ENCODE peak calls at places on chromosome 15, in nine cellular contexts. One of them, this sample, is unnamed.

GRCh38 chr15:95970326-95970725 is 360.2 kb upstream of the NR2F2 start:
- DNase-seq in WERI-Rb-1: no peak
- DNase-seq in activated T-cell treated with anti-CD3 and anti-CD28 coated beads for 48 hours: no peak
- DNase-seq in HFFc6: no peak
- DNase-seq in skeletal muscle cell: no peak
- DNase-seq in ecto neural progenitor cell: no peak
- DNase-seq in GM10248: no peak
- DNase-seq in germinal center: no peak
- DNase-seq in stimulated activated CD4-positive, alpha-beta T cell treated with anti-CD3 and anti-CD28 coated beads, Interleukin-1b, Interleukin-23, amount 100 ng/mL, for 24 hours: no peak
- DNase-seq in this sample: no peak

GRCh38 chr15:44128443-44128842 is 66.6 kb downstream of the FRMD5 start:
- DNase-seq in HFFc6: no peak
- DNase-seq in WERI-Rb-1: no peak
- DNase-seq in GM10248: no peak
- DNase-seq in activated T-cell treated with anti-CD3 and anti-CD28 coated beads for 48 hours: no peak
- DNase-seq in ecto neural progenitor cell: no peak
- DNase-seq in skeletal muscle cell: no peak
- DNase-seq in stimulated activated CD4-positive, alpha-beta T cell treated with anti-CD3 and anti-CD28 coated beads, Interleukin-1b, Interleukin-23, amount 100 ng/mL, for 24 hours: no peak
- DNase-seq in germinal center: no peak
- DNase-seq in this sample: no peak

GRCh38 chr15:100981086-100981485 is 61.9 kb downstream of the LRRK1 start:
- DNase-seq in germinal center: no peak
- DNase-seq in WERI-Rb-1: peak; percentile 53
- DNase-seq in skeletal muscle cell: no peak
- DNase-seq in HFFc6: no peak
- DNase-seq in ecto neural progenitor cell: no peak
- DNase-seq in activated T-cell treated with anti-CD3 and anti-CD28 coated beads for 48 hours: no peak
- DNase-seq in GM10248: no peak
- DNase-seq in stimulated activated CD4-positive, alpha-beta T cell treated with anti-CD3 and anti-CD28 coated beads, Interleukin-1b, Interleukin-23, amount 100 ng/mL, for 24 hours: no peak
- DNase-seq in this sample: no peak

GRCh38 chr15:90219421-90220141 is 14.2 kb downstream of the CIB1 start:
- DNase-seq in stimulated activated CD4-positive, alpha-beta T cell treated with anti-CD3 and anti-CD28 coated beads, Interleukin-1b, Interleukin-23, amount 100 ng/mL, for 24 hours: no peak
- DNase-seq in activated T-cell treated with anti-CD3 and anti-CD28 coated beads for 48 hours: peak; percentile 53
- DNase-seq in GM10248: peak; percentile 67
- DNase-seq in HFFc6: no peak
- DNase-seq in ecto neural progenitor cell: peak; percentile 82
- DNase-seq in skeletal muscle cell: no peak
- DNase-seq in germinal center: peak; percentile 79
- DNase-seq in WERI-Rb-1: peak; percentile 72
- DNase-seq in this sample: peak; percentile 60

GRCh38 chr15:59904450-59904979 is 99.6 kb upstream of the FOXB1 start:
- DNase-seq in germinal center: no peak
- DNase-seq in WERI-Rb-1: no peak
- DNase-seq in ecto neural progenitor cell: no peak
- DNase-seq in activated T-cell treated with anti-CD3 and anti-CD28 coated beads for 48 hours: no peak
- DNase-seq in HFFc6: no peak
- DNase-seq in skeletal muscle cell: no peak
- DNase-seq in GM10248: no peak
- DNase-seq in stimulated activated CD4-positive, alpha-beta T cell treated with anti-CD3 and anti-CD28 coated beads, Interleukin-1b, Interleukin-23, amount 100 ng/mL, for 24 hours: no peak
- DNase-seq in this sample: no peak

GRCh38 chr15:71691700-71692417 is 118.5 kb upstream of the NR2E3 start:
- DNase-seq in ecto neural progenitor cell: peak; percentile 16
- DNase-seq in GM10248: no peak
- DNase-seq in HFFc6: peak; percentile 81
- DNase-seq in skeletal muscle cell: peak; percentile 84
- DNase-seq in stimulated activated CD4-positive, alpha-beta T cell treated with anti-CD3 and anti-CD28 coated beads, Interleukin-1b, Interleukin-23, amount 100 ng/mL, for 24 hours: no peak
- DNase-seq in activated T-cell treated with anti-CD3 and anti-CD28 coated beads for 48 hours: no peak
- DNase-seq in WERI-Rb-1: no peak
- DNase-seq in germinal center: no peak
- DNase-seq in this sample: no peak

GRCh38 chr15:73714695-73715301 is 30.6 kb downstream of the CD276 start:
- DNase-seq in ecto neural progenitor cell: no peak
- DNase-seq in germinal center: no peak
- DNase-seq in stimulated activated CD4-positive, alpha-beta T cell treated with anti-CD3 and anti-CD28 coated beads, Interleukin-1b, Interleukin-23, amount 100 ng/mL, for 24 hours: no peak
- DNase-seq in HFFc6: no peak
- DNase-seq in skeletal muscle cell: no peak
- DNase-seq in GM10248: no peak
- DNase-seq in activated T-cell treated with anti-CD3 and anti-CD28 coated beads for 48 hours: no peak
- DNase-seq in WERI-Rb-1: no peak
- DNase-seq in this sample: no peak

GRCh38 chr15:58249646-58250312 is 111.6 kb downstream of the AQP9 start:
- DNase-seq in HFFc6: no peak
- DNase-seq in activated T-cell treated with anti-CD3 and anti-CD28 coated beads for 48 hours: no peak
- DNase-seq in germinal center: no peak
- DNase-seq in stimulated activated CD4-positive, alpha-beta T cell treated with anti-CD3 and anti-CD28 coated beads, Interleukin-1b, Interleukin-23, amount 100 ng/mL, for 24 hours: no peak
- DNase-seq in WERI-Rb-1: no peak
- DNase-seq in GM10248: no peak
- DNase-seq in ecto neural progenitor cell: no peak
- DNase-seq in skeletal muscle cell: no peak
- DNase-seq in this sample: no peak

GRCh38 chr15:52652984-52653383 is 26.2 kb downstream of the ATOSA start:
- DNase-seq in HFFc6: peak; percentile 81
- DNase-seq in WERI-Rb-1: no peak
- DNase-seq in GM10248: no peak
- DNase-seq in germinal center: no peak
- DNase-seq in skeletal muscle cell: peak; percentile 55
- DNase-seq in stimulated activated CD4-positive, alpha-beta T cell treated with anti-CD3 and anti-CD28 coated beads, Interleukin-1b, Interleukin-23, amount 100 ng/mL, for 24 hours: no peak
- DNase-seq in activated T-cell treated with anti-CD3 and anti-CD28 coated beads for 48 hours: no peak
- DNase-seq in ecto neural progenitor cell: no peak
- DNase-seq in this sample: no peak

GRCh38 chr15:91922701-91923279 is 69.3 kb downstream of the SLCO3A1 start:
- DNase-seq in HFFc6: no peak
- DNase-seq in germinal center: no peak
- DNase-seq in ecto neural progenitor cell: no peak
- DNase-seq in activated T-cell treated with anti-CD3 and anti-CD28 coated beads for 48 hours: no peak
- DNase-seq in stimulated activated CD4-positive, alpha-beta T cell treated with anti-CD3 and anti-CD28 coated beads, Interleukin-1b, Interleukin-23, amount 100 ng/mL, for 24 hours: no peak
- DNase-seq in GM10248: no peak
- DNase-seq in skeletal muscle cell: no peak
- DNase-seq in WERI-Rb-1: no peak
- DNase-seq in this sample: no peak

GRCh38 chr15:48472756-48473155 is 141.5 kb downstream of the DUT start:
- DNase-seq in ecto neural progenitor cell: no peak
- DNase-seq in germinal center: no peak
- DNase-seq in WERI-Rb-1: no peak
- DNase-seq in HFFc6: peak; percentile 36
- DNase-seq in activated T-cell treated with anti-CD3 and anti-CD28 coated beads for 48 hours: no peak
- DNase-seq in GM10248: no peak
- DNase-seq in skeletal muscle cell: peak; percentile 31
- DNase-seq in stimulated activated CD4-positive, alpha-beta T cell treated with anti-CD3 and anti-CD28 coated beads, Interleukin-1b, Interleukin-23, amount 100 ng/mL, for 24 hours: no peak
- DNase-seq in this sample: no peak

GRCh38 chr15:24862726-24863521 is 91.9 kb upstream of the SNRPN start:
- DNase-seq in GM10248: no peak
- DNase-seq in HFFc6: no peak
- DNase-seq in WERI-Rb-1: no peak
- DNase-seq in activated T-cell treated with anti-CD3 and anti-CD28 coated beads for 48 hours: no peak
- DNase-seq in germinal center: no peak
- DNase-seq in ecto neural progenitor cell: no peak
- DNase-seq in stimulated activated CD4-positive, alpha-beta T cell treated with anti-CD3 and anti-CD28 coated beads, Interleukin-1b, Interleukin-23, amount 100 ng/mL, for 24 hours: no peak
- DNase-seq in skeletal muscle cell: no peak
- DNase-seq in this sample: no peak

GRCh38 chr15:79431636-79432344 is at the start of gene MINAR1:
- DNase-seq in skeletal muscle cell: no peak
- DNase-seq in activated T-cell treated with anti-CD3 and anti-CD28 coated beads for 48 hours: peak; percentile 19
- DNase-seq in HFFc6: peak; percentile 38
- DNase-seq in WERI-Rb-1: peak; percentile 62
- DNase-seq in germinal center: peak; percentile 16
- DNase-seq in GM10248: peak; percentile 29
- DNase-seq in stimulated activated CD4-positive, alpha-beta T cell treated with anti-CD3 and anti-CD28 coated beads, Interleukin-1b, Interleukin-23, amount 100 ng/mL, for 24 hours: no peak
- DNase-seq in ecto neural progenitor cell: peak; percentile 78
- DNase-seq in this sample: peak; percentile 13

GRCh38 chr15:63013052-63013808 is 29.3 kb upstream of the TPM1 start:
- DNase-seq in skeletal muscle cell: peak; percentile 81
- DNase-seq in HFFc6: peak; percentile 73
- DNase-seq in WERI-Rb-1: no peak
- DNase-seq in activated T-cell treated with anti-CD3 and anti-CD28 coated beads for 48 hours: no peak
- DNase-seq in ecto neural progenitor cell: no peak
- DNase-seq in GM10248: no peak
- DNase-seq in stimulated activated CD4-positive, alpha-beta T cell treated with anti-CD3 and anti-CD28 coated beads, Interleukin-1b, Interleukin-23, amount 100 ng/mL, for 24 hours: no peak
- DNase-seq in germinal center: no peak
- DNase-seq in this sample: no peak

GRCh38 chr15:96273317-96274086 is 57.0 kb upstream of the NR2F2 start:
- DNase-seq in skeletal muscle cell: peak; percentile 100
- DNase-seq in activated T-cell treated with anti-CD3 and anti-CD28 coated beads for 48 hours: peak; percentile 18
- DNase-seq in stimulated activated CD4-positive, alpha-beta T cell treated with anti-CD3 and anti-CD28 coated beads, Interleukin-1b, Interleukin-23, amount 100 ng/mL, for 24 hours: no peak
- DNase-seq in germinal center: no peak
- DNase-seq in GM10248: no peak
- DNase-seq in HFFc6: peak; percentile 99
- DNase-seq in WERI-Rb-1: no peak
- DNase-seq in ecto neural progenitor cell: no peak
- DNase-seq in this sample: peak; percentile 8

GRCh38 chr15:58179206-58179605 is 41.0 kb downstream of the AQP9 start:
- DNase-seq in skeletal muscle cell: no peak
- DNase-seq in HFFc6: no peak
- DNase-seq in ecto neural progenitor cell: no peak
- DNase-seq in activated T-cell treated with anti-CD3 and anti-CD28 coated beads for 48 hours: no peak
- DNase-seq in GM10248: no peak
- DNase-seq in WERI-Rb-1: no peak
- DNase-seq in germinal center: no peak
- DNase-seq in stimulated activated CD4-positive, alpha-beta T cell treated with anti-CD3 and anti-CD28 coated beads, Interleukin-1b, Interleukin-23, amount 100 ng/mL, for 24 hours: no peak
- DNase-seq in this sample: no peak